ENCODE peak calls at places on chromosomes 6 and 20, in six cellular contexts. W is sigmoid colon, Q is esophagus muscularis mucosa, E is upper lobe of left lung, B is breast epithelium, K is transverse colon. R is an unnamed sample.
A peak's percentile ranks its signal among the peaks of the same experiment; 100 is the strongest.

GRCh38 chr6:11362481-11363018 is 130.1 kb upstream of the NEDD9 start:
- DNase-seq in W (no peak), Q (no peak), E (no peak), B (no peak), K (no peak), R (no peak)

GRCh38 chr20:47854687-47855212 is 69.5 kb upstream of the SULF2 start:
- DNase-seq in W (no peak), Q (no peak), E (no peak), B (no peak), K (peak; percentile 25), R (no peak)

GRCh38 chr6:158366363-158366762 is 54.1 kb downstream of the TULP4 start:
- DNase-seq in W (no peak), Q (peak; percentile 74), E (no peak), B (no peak), K (no peak), R (no peak)

GRCh38 chr6:121823437-121823851 is 388.0 kb downstream of the GJA1 start:
- DNase-seq in W (no peak), Q (no peak), E (no peak), B (no peak), K (no peak), R (no peak)

GRCh38 chr20:5002077-5002413 is 735 bp upstream of the SLC23A2 start:
- DNase-seq in W (no peak), Q (no peak), E (no peak), B (no peak), K (no peak), R (no peak)

GRCh38 chr6:47034421-47034820 is 7.7 kb downstream of the ADGRF1 start:
- DNase-seq in W (no peak), Q (peak; percentile 42), E (no peak), B (no peak), K (no peak), R (no peak)

GRCh38 chr6:13105139-13105538 is 223.2 kb downstream of the TBC1D7 start:
- DNase-seq in W (no peak), Q (no peak), E (no peak), B (no peak), K (no peak), R (no peak)

GRCh38 chr20:48816282-48816860 is 11.4 kb downstream of the PREX1 start:
- DNase-seq in W (no peak), Q (no peak), E (no peak), B (no peak), K (no peak), R (no peak)

GRCh38 chr6:120111001-120111400 is 761.4 kb upstream of the MAN1A1 start:
- DNase-seq in W (no peak), Q (no peak), E (no peak), B (no peak), K (no peak), R (no peak)

GRCh38 chr20:43507150-43508080 is at the start of gene L3MBTL1:
- DNase-seq in W (no peak), Q (no peak), E (peak; percentile 64), B (no peak), K (peak; percentile 62), R (peak; percentile 39)

GRCh38 chr6:116020738-116021137 is 40.0 kb downstream of the FRK start:
- DNase-seq in W (no peak), Q (no peak), E (no peak), B (no peak), K (no peak), R (no peak)

GRCh38 chr6:56730663-56731529 is 88.2 kb upstream of the DST start:
- DNase-seq in W (no peak), Q (no peak), E (no peak), B (no peak), K (no peak), R (no peak)

GRCh38 chr20:46823271-46823747 is 71.3 kb upstream of the EYA2 start:
- DNase-seq in W (no peak), Q (no peak), E (no peak), B (no peak), K (peak; percentile 75), R (no peak)

GRCh38 chr20:39468703-39469102 is 506.6 kb downstream of the DHX35 start:
- DNase-seq in W (no peak), Q (no peak), E (no peak), B (no peak), K (no peak), R (no peak)

GRCh38 chr6:85416049-85416448 is 33.8 kb upstream of the NT5E start:
- DNase-seq in W (no peak), Q (no peak), E (no peak), B (no peak), K (no peak), R (no peak)

GRCh38 chr6:157025459-157025858 is 248.3 kb downstream of the ARID1B start:
- DNase-seq in W (no peak), Q (no peak), E (no peak), B (no peak), K (no peak), R (no peak)

GRCh38 chr20:47765715-47766594 is 19.3 kb downstream of the SULF2 start:
- DNase-seq in W (no peak), Q (no peak), E (no peak), B (no peak), K (no peak), R (no peak)

DNA sequence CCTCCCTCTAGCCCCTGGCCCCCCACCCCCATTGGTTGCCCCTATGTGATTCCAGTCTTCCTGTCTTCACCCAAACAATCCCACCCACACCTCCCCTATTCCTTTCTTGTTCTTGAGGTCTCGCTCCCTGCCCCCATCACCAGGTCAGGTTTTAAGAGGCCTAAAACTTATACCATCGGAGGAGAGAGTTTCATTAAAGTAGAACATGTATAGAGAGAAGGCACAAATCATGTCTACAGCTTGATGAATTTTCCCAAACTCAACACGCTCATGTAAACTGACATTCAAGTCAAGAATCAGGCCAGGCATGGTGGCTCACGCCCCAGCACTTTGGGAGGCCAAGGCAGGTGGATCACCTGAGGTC is 44.5 kb downstream of the TGM2 start:
- DNase-seq in W (no peak), Q (peak; percentile 53), E (no peak), B (no peak), K (no peak), R (no peak)
- H3K4me1 ChIP-seq in W (peaks cover 28% of the 10 kb centered on the region), Q (peaks cover 27% of the 10 kb centered on the region), E (peaks cover 19% of the 10 kb centered on the region), B (no peaks in the 10 kb centered on the region), K (peaks cover 9% of the 10 kb centered on the region), R (peaks cover 12% of the 10 kb centered on the region)

DNA sequence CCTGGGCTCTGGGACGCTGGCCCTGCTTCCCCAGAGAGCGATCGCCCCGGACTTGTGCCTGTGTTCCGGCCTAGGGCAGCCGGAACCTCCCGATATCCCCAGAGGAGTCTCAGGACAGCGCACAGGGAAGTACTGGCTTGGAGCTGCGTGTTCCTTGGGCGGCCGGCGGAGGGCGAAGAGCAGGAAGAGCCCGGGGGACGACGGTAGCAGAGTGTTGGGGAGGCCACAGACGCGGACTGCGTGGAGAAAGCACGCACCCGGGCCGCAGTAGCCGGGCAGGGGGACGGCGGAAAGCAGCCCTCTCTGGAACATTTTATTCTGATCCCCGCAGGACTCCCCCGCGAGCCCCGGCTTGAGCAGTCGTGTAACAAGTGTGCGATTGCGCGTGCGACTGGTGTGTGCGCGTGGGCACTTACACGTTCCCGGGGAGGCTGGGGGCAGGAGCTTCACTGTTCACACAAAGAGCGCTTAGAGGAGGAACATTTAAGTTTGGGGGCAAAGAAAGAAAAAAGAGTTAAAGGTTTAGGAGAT is 36.1 kb downstream of the NCR2 start:
- DNase-seq in W (peak; percentile 76), Q (peak; percentile 91), E (peak; percentile 27), B (no peak), K (peak; percentile 38), R (no peak)
- H3K4me3 ChIP-seq in W (peak overlapping the region; percentile 47), Q (peak overlapping the region; percentile 40), E (peak overlapping the region; percentile 32), B (peak overlapping the region; percentile 56), K (peak overlapping the region; percentile 26), R (no peak overlapping the region)

GRCh38 chr6:25635886-25636317 is 16.1 kb upstream of the SCGN start:
- DNase-seq in W (no peak), Q (no peak), E (no peak), B (no peak), K (peak; percentile 33), R (no peak)

GRCh38 chr6:25637946-25638345 is 14.1 kb upstream of the SCGN start:
- DNase-seq in W (no peak), Q (no peak), E (no peak), B (no peak), K (peak; percentile 20), R (no peak)

GRCh38 chr6:25639653-25640052 is 12.4 kb upstream of the SCGN start:
- DNase-seq in W (no peak), Q (no peak), E (no peak), B (no peak), K (no peak), R (no peak)

GRCh38 chr6:25640446-25640845 is 11.6 kb upstream of the SCGN start:
- DNase-seq in W (no peak), Q (no peak), E (no peak), B (no peak), K (no peak), R (no peak)

GRCh38 chr6:25637211-25637610 is 14.8 kb upstream of the SCGN start:
- DNase-seq in W (no peak), Q (no peak), E (no peak), B (no peak), K (no peak), R (no peak)
- TF ChIP-seq POLR2AphosphoS5 in W (no peak), Q (no peak), E (no peak), B (no peak), K (no peak), R (no peak)

DNA sequence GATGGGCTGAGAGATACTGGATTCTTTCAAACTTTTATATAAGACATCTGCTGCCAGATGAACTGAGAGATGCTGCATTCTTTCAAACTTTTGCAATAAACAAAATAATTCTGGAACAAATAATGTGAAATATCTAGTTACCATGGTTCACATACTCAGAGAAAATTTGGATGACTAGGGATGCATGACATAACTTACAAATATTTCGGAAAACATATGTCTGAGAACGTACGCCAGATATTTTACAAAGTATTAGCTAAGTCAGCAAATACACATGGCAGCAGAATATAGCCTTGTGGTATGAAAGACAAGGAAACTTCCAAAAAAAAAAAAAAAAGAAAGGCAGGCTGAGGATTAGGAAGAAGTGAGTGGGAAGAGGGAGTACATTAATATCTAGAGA is 113.3 kb upstream of the TRAF3IP2 start:
- DNase-seq in W (no peak), Q (no peak), E (no peak), B (no peak), K (no peak), R (no peak)
- H3K4me1 ChIP-seq in W (peaks cover 17% of the 10 kb centered on the region), Q (peaks cover 26% of the 10 kb centered on the region), E (peaks cover 16% of the 10 kb centered on the region), B (no peaks in the 10 kb centered on the region), K (no peaks in the 10 kb centered on the region), R (no peaks in the 10 kb centered on the region)

DNA sequence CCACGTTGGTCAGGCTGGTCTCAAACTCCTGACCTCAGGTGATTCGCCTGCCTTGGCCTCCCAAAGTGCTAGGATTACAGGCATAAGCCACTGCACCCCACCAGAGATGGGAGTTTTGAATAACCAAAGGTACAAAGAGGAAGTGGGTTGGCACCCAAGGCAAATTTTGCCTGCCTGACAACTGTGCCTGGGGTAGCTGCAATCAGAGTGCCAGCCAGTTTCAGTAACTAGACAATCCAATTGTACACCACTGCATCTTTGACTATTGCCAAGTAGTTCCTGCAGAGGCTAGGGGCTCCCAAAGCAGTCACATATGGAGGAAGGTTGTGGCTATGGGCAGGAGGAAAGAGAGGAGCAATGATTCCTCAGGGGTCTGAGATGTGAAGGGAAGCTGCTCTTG is 16.6 kb downstream of the ZC3H12D start:
- DNase-seq in W (no peak), Q (no peak), E (no peak), B (no peak), K (peak; percentile 36), R (no peak)
- H3K4me3 ChIP-seq in W (no peak overlapping the region), Q (no peak overlapping the region), E (no peak overlapping the region), B (no peak overlapping the region), K (no peak overlapping the region), R (no peak overlapping the region)

GRCh38 chr6:160992323-160993314 is 1.1 kb downstream of the MAP3K4 start:
- DNase-seq in W (no peak), Q (peak; percentile 91), E (peak; percentile 51), B (peak; percentile 40), K (peak; percentile 51), R (peak; percentile 67)
- TF ChIP-seq POLR2AphosphoS5 in W (peak; percentile 11), Q (no peak), E (no peak), B (no peak), K (no peak), R (peak; percentile 59)

R was measured in prostate gland.